ENCODE peak calls at places on chromosome 2, in seven cellular contexts. One of them, this sample, is unnamed.

GRCh38 chr2:239824866-239825704 is 200.1 kb downstream of the NDUFA10 start:
- DNase-seq in HT1080: no peak
- DNase-seq in activated naive CD8-positive, alpha-beta T cell treated with anti-CD3 and anti-CD28 coated beads, Interleukin-2, amount 50 U/mL, for 24 hours: no peak
- DNase-seq in GM12865: no peak
- DNase-seq in GDM1: no peak
- DNase-seq in EL: no peak
- DNase-seq in left ventricle myocardium inferior: peak; percentile 10
- DNase-seq in this sample: no peak

GRCh38 chr2:27596627-27597026 is 13.8 kb downstream of the ZNF512 start:
- DNase-seq in EL: no peak
- DNase-seq in activated naive CD8-positive, alpha-beta T cell treated with anti-CD3 and anti-CD28 coated beads, Interleukin-2, amount 50 U/mL, for 24 hours: no peak
- DNase-seq in GM12865: no peak
- DNase-seq in HT1080: no peak
- DNase-seq in left ventricle myocardium inferior: no peak
- DNase-seq in GDM1: no peak
- DNase-seq in this sample: peak; percentile 31

GRCh38 chr2:196951973-196952372 is 25.5 kb upstream of the PGAP1 start:
- DNase-seq in GDM1: no peak
- DNase-seq in left ventricle myocardium inferior: no peak
- DNase-seq in HT1080: no peak
- DNase-seq in GM12865: no peak
- DNase-seq in activated naive CD8-positive, alpha-beta T cell treated with anti-CD3 and anti-CD28 coated beads, Interleukin-2, amount 50 U/mL, for 24 hours: no peak
- DNase-seq in EL: no peak
- DNase-seq in this sample: no peak

GRCh38 chr2:219836647-219837177 is 209.3 kb downstream of the SLC4A3 start:
- DNase-seq in EL: peak; percentile 30
- DNase-seq in activated naive CD8-positive, alpha-beta T cell treated with anti-CD3 and anti-CD28 coated beads, Interleukin-2, amount 50 U/mL, for 24 hours: no peak
- DNase-seq in GDM1: no peak
- DNase-seq in left ventricle myocardium inferior: no peak
- DNase-seq in GM12865: peak; percentile 22
- DNase-seq in HT1080: peak; percentile 33
- DNase-seq in this sample: peak; percentile 74

GRCh38 chr2:18309188-18309587 is 251.3 kb downstream of the RDH14 start:
- DNase-seq in HT1080: no peak
- DNase-seq in left ventricle myocardium inferior: no peak
- DNase-seq in GDM1: no peak
- DNase-seq in activated naive CD8-positive, alpha-beta T cell treated with anti-CD3 and anti-CD28 coated beads, Interleukin-2, amount 50 U/mL, for 24 hours: no peak
- DNase-seq in GM12865: no peak
- DNase-seq in EL: no peak
- DNase-seq in this sample: no peak

GRCh38 chr2:120476141-120476540 is 130.2 kb downstream of the INHBB start:
- DNase-seq in EL: no peak
- DNase-seq in activated naive CD8-positive, alpha-beta T cell treated with anti-CD3 and anti-CD28 coated beads, Interleukin-2, amount 50 U/mL, for 24 hours: no peak
- DNase-seq in GDM1: no peak
- DNase-seq in HT1080: no peak
- DNase-seq in left ventricle myocardium inferior: no peak
- DNase-seq in GM12865: no peak
- DNase-seq in this sample: peak; percentile 81

GRCh38 chr2:221573430-221574230 is 1.5 kb upstream of the EPHA4 start:
- DNase-seq in GDM1: peak; percentile 35
- DNase-seq in activated naive CD8-positive, alpha-beta T cell treated with anti-CD3 and anti-CD28 coated beads, Interleukin-2, amount 50 U/mL, for 24 hours: peak; percentile 83
- DNase-seq in GM12865: peak; percentile 71
- DNase-seq in HT1080: peak; percentile 74
- DNase-seq in left ventricle myocardium inferior: peak; percentile 86
- DNase-seq in EL: peak; percentile 85
- DNase-seq in this sample: peak; percentile 76

GRCh38 chr2:216319771-216320170 is 52.5 kb downstream of the MARCHF4 start:
- DNase-seq in activated naive CD8-positive, alpha-beta T cell treated with anti-CD3 and anti-CD28 coated beads, Interleukin-2, amount 50 U/mL, for 24 hours: no peak
- DNase-seq in HT1080: peak; percentile 48
- DNase-seq in GDM1: no peak
- DNase-seq in EL: peak; percentile 64
- DNase-seq in GM12865: no peak
- DNase-seq in left ventricle myocardium inferior: no peak
- DNase-seq in this sample: no peak

GRCh38 chr2:183078163-183078466 is 432 bp upstream of the DUSP19 start:
- DNase-seq in HT1080: no peak
- DNase-seq in left ventricle myocardium inferior: no peak
- DNase-seq in activated naive CD8-positive, alpha-beta T cell treated with anti-CD3 and anti-CD28 coated beads, Interleukin-2, amount 50 U/mL, for 24 hours: no peak
- DNase-seq in GDM1: no peak
- DNase-seq in EL: no peak
- DNase-seq in GM12865: no peak
- DNase-seq in this sample: no peak

GRCh38 chr2:191183516-191183915 is 32.7 kb upstream of the STAT4 start:
- DNase-seq in EL: no peak
- DNase-seq in GM12865: no peak
- DNase-seq in activated naive CD8-positive, alpha-beta T cell treated with anti-CD3 and anti-CD28 coated beads, Interleukin-2, amount 50 U/mL, for 24 hours: no peak
- DNase-seq in left ventricle myocardium inferior: no peak
- DNase-seq in HT1080: no peak
- DNase-seq in GDM1: no peak
- DNase-seq in this sample: no peak

GRCh38 chr2:45813003-45813601 is 161.6 kb downstream of the PRKCE start:
- DNase-seq in left ventricle myocardium inferior: peak; percentile 32
- DNase-seq in HT1080: peak; percentile 44
- DNase-seq in activated naive CD8-positive, alpha-beta T cell treated with anti-CD3 and anti-CD28 coated beads, Interleukin-2, amount 50 U/mL, for 24 hours: no peak
- DNase-seq in GM12865: no peak
- DNase-seq in EL: peak; percentile 48
- DNase-seq in GDM1: no peak
- DNase-seq in this sample: no peak

GRCh38 chr2:239319261-239319661 is 81.6 kb downstream of the HDAC4 start:
- DNase-seq in HT1080: no peak
- DNase-seq in GDM1: no peak
- DNase-seq in left ventricle myocardium inferior: peak; percentile 30
- DNase-seq in GM12865: no peak
- DNase-seq in EL: peak; percentile 13
- DNase-seq in activated naive CD8-positive, alpha-beta T cell treated with anti-CD3 and anti-CD28 coated beads, Interleukin-2, amount 50 U/mL, for 24 hours: no peak
- DNase-seq in this sample: peak; percentile 69

GRCh38 chr2:85997016-85997970 is 108.4 kb downstream of the POLR1A start:
- DNase-seq in activated naive CD8-positive, alpha-beta T cell treated with anti-CD3 and anti-CD28 coated beads, Interleukin-2, amount 50 U/mL, for 24 hours: no peak
- DNase-seq in GDM1: no peak
- DNase-seq in left ventricle myocardium inferior: peak; percentile 40
- DNase-seq in EL: peak; percentile 71
- DNase-seq in HT1080: no peak
- DNase-seq in GM12865: no peak
- DNase-seq in this sample: no peak

GRCh38 chr2:34912084-34912483 is 1313.0 kb upstream of the FAM98A start:
- DNase-seq in GDM1: no peak
- DNase-seq in activated naive CD8-positive, alpha-beta T cell treated with anti-CD3 and anti-CD28 coated beads, Interleukin-2, amount 50 U/mL, for 24 hours: no peak
- DNase-seq in HT1080: no peak
- DNase-seq in EL: no peak
- DNase-seq in left ventricle myocardium inferior: no peak
- DNase-seq in GM12865: peak; percentile 42
- DNase-seq in this sample: no peak

GRCh38 chr2:12847694-12848093 is 131.0 kb downstream of the TRIB2 start:
- DNase-seq in left ventricle myocardium inferior: no peak
- DNase-seq in activated naive CD8-positive, alpha-beta T cell treated with anti-CD3 and anti-CD28 coated beads, Interleukin-2, amount 50 U/mL, for 24 hours: no peak
- DNase-seq in HT1080: no peak
- DNase-seq in GM12865: no peak
- DNase-seq in EL: no peak
- DNase-seq in GDM1: no peak
- DNase-seq in this sample: no peak

GRCh38 chr2:173050684-173051083 is 25.0 kb upstream of the MAP3K20 start:
- DNase-seq in activated naive CD8-positive, alpha-beta T cell treated with anti-CD3 and anti-CD28 coated beads, Interleukin-2, amount 50 U/mL, for 24 hours: no peak
- DNase-seq in GDM1: no peak
- DNase-seq in left ventricle myocardium inferior: no peak
- DNase-seq in EL: no peak
- DNase-seq in GM12865: no peak
- DNase-seq in HT1080: no peak
- DNase-seq in this sample: peak; percentile 22

GRCh38 chr2:238026953-238027505 is 33.8 kb upstream of the SCLY start:
- DNase-seq in HT1080: no peak
- DNase-seq in left ventricle myocardium inferior: no peak
- DNase-seq in GDM1: no peak
- DNase-seq in EL: no peak
- DNase-seq in activated naive CD8-positive, alpha-beta T cell treated with anti-CD3 and anti-CD28 coated beads, Interleukin-2, amount 50 U/mL, for 24 hours: no peak
- DNase-seq in GM12865: no peak
- DNase-seq in this sample: no peak

GRCh38 chr2:217289909-217290283 is 430.0 kb upstream of the TNP1 start:
- DNase-seq in left ventricle myocardium inferior: no peak
- DNase-seq in GDM1: no peak
- DNase-seq in activated naive CD8-positive, alpha-beta T cell treated with anti-CD3 and anti-CD28 coated beads, Interleukin-2, amount 50 U/mL, for 24 hours: no peak
- DNase-seq in HT1080: no peak
- DNase-seq in EL: peak; percentile 68
- DNase-seq in GM12865: no peak
- DNase-seq in this sample: peak; percentile 74

GRCh38 chr2:204989877-204990276 is 444.6 kb downstream of the PARD3B start:
- DNase-seq in EL: no peak
- DNase-seq in GDM1: no peak
- DNase-seq in HT1080: no peak
- DNase-seq in left ventricle myocardium inferior: no peak
- DNase-seq in GM12865: no peak
- DNase-seq in activated naive CD8-positive, alpha-beta T cell treated with anti-CD3 and anti-CD28 coated beads, Interleukin-2, amount 50 U/mL, for 24 hours: no peak
- DNase-seq in this sample: no peak

GRCh38 chr2:10547663-10548384 is 99.7 kb upstream of the ODC1 start:
- DNase-seq in activated naive CD8-positive, alpha-beta T cell treated with anti-CD3 and anti-CD28 coated beads, Interleukin-2, amount 50 U/mL, for 24 hours: no peak
- DNase-seq in left ventricle myocardium inferior: no peak
- DNase-seq in EL: no peak
- DNase-seq in GM12865: no peak
- DNase-seq in GDM1: no peak
- DNase-seq in HT1080: no peak
- DNase-seq in this sample: no peak

GRCh38 chr2:25041307-25041927 is 459 bp upstream of the EFR3B start:
- DNase-seq in GDM1: no peak
- DNase-seq in HT1080: peak; percentile 23
- DNase-seq in left ventricle myocardium inferior: peak; percentile 47
- DNase-seq in EL: peak; percentile 69
- DNase-seq in GM12865: peak; percentile 38
- DNase-seq in activated naive CD8-positive, alpha-beta T cell treated with anti-CD3 and anti-CD28 coated beads, Interleukin-2, amount 50 U/mL, for 24 hours: peak; percentile 15
- DNase-seq in this sample: peak; percentile 79

GRCh38 chr2:9739508-9739907 is 103.8 kb upstream of the TAF1B start:
- DNase-seq in activated naive CD8-positive, alpha-beta T cell treated with anti-CD3 and anti-CD28 coated beads, Interleukin-2, amount 50 U/mL, for 24 hours: peak; percentile 49
- DNase-seq in GM12865: peak; percentile 78
- DNase-seq in HT1080: no peak
- DNase-seq in GDM1: no peak
- DNase-seq in left ventricle myocardium inferior: peak; percentile 88
- DNase-seq in EL: no peak
- DNase-seq in this sample: no peak

GRCh38 chr2:169069341-169069740 is at the start of gene DHRS9:
- DNase-seq in left ventricle myocardium inferior: no peak
- DNase-seq in GDM1: no peak
- DNase-seq in HT1080: peak; percentile 91
- DNase-seq in EL: peak; percentile 85
- DNase-seq in activated naive CD8-positive, alpha-beta T cell treated with anti-CD3 and anti-CD28 coated beads, Interleukin-2, amount 50 U/mL, for 24 hours: peak; percentile 25
- DNase-seq in GM12865: no peak
- DNase-seq in this sample: peak; percentile 97

GRCh38 chr2:23549051-23549450 is 164.1 kb downstream of the KLHL29 start:
- DNase-seq in EL: no peak
- DNase-seq in GM12865: no peak
- DNase-seq in activated naive CD8-positive, alpha-beta T cell treated with anti-CD3 and anti-CD28 coated beads, Interleukin-2, amount 50 U/mL, for 24 hours: no peak
- DNase-seq in HT1080: no peak
- DNase-seq in GDM1: no peak
- DNase-seq in left ventricle myocardium inferior: no peak
- DNase-seq in this sample: no peak

GRCh38 chr2:69223759-69224494 is 163.1 kb downstream of the GFPT1 start:
- DNase-seq in EL: no peak
- DNase-seq in GM12865: no peak
- DNase-seq in activated naive CD8-positive, alpha-beta T cell treated with anti-CD3 and anti-CD28 coated beads, Interleukin-2, amount 50 U/mL, for 24 hours: no peak
- DNase-seq in left ventricle myocardium inferior: no peak
- DNase-seq in GDM1: no peak
- DNase-seq in HT1080: no peak
- DNase-seq in this sample: peak; percentile 26

GRCh38 chr2:224946911-224947310 is 95.4 kb downstream of the DOCK10 start:
- DNase-seq in GDM1: peak; percentile 48
- DNase-seq in left ventricle myocardium inferior: no peak
- DNase-seq in activated naive CD8-positive, alpha-beta T cell treated with anti-CD3 and anti-CD28 coated beads, Interleukin-2, amount 50 U/mL, for 24 hours: no peak
- DNase-seq in HT1080: peak; percentile 90
- DNase-seq in GM12865: peak; percentile 77
- DNase-seq in EL: peak; percentile 81
- DNase-seq in this sample: peak; percentile 72

GRCh38 chr2:239339726-239340654 is 60.8 kb downstream of the HDAC4 start:
- DNase-seq in GDM1: no peak
- DNase-seq in HT1080: no peak
- DNase-seq in GM12865: peak; percentile 22
- DNase-seq in EL: no peak
- DNase-seq in activated naive CD8-positive, alpha-beta T cell treated with anti-CD3 and anti-CD28 coated beads, Interleukin-2, amount 50 U/mL, for 24 hours: peak; percentile 25
- DNase-seq in left ventricle myocardium inferior: no peak
- DNase-seq in this sample: no peak

GRCh38 chr2:183840061-183840584 is 715.9 kb downstream of the NUP35 start:
- DNase-seq in GM12865: no peak
- DNase-seq in activated naive CD8-positive, alpha-beta T cell treated with anti-CD3 and anti-CD28 coated beads, Interleukin-2, amount 50 U/mL, for 24 hours: no peak
- DNase-seq in EL: no peak
- DNase-seq in left ventricle myocardium inferior: no peak
- DNase-seq in HT1080: no peak
- DNase-seq in GDM1: no peak
- DNase-seq in this sample: no peak

GRCh38 chr2:155815851-155816250 is 516.7 kb downstream of the NR4A2 start:
- DNase-seq in left ventricle myocardium inferior: no peak
- DNase-seq in HT1080: peak; percentile 52
- DNase-seq in activated naive CD8-positive, alpha-beta T cell treated with anti-CD3 and anti-CD28 coated beads, Interleukin-2, amount 50 U/mL, for 24 hours: no peak
- DNase-seq in GDM1: peak; percentile 12
- DNase-seq in GM12865: peak; percentile 60
- DNase-seq in EL: peak; percentile 6
- DNase-seq in this sample: peak; percentile 63

GRCh38 chr2:119744335-119744939 is 15.3 kb upstream of the PTPN4 start:
- DNase-seq in left ventricle myocardium inferior: no peak
- DNase-seq in HT1080: peak; percentile 82
- DNase-seq in GM12865: no peak
- DNase-seq in EL: no peak
- DNase-seq in GDM1: no peak
- DNase-seq in activated naive CD8-positive, alpha-beta T cell treated with anti-CD3 and anti-CD28 coated beads, Interleukin-2, amount 50 U/mL, for 24 hours: no peak
- DNase-seq in this sample: peak; percentile 97

GRCh38 chr2:180653481-180653880 is 326.9 kb upstream of the UBE2E3 start:
- DNase-seq in activated naive CD8-positive, alpha-beta T cell treated with anti-CD3 and anti-CD28 coated beads, Interleukin-2, amount 50 U/mL, for 24 hours: no peak
- DNase-seq in EL: no peak
- DNase-seq in left ventricle myocardium inferior: no peak
- DNase-seq in GDM1: no peak
- DNase-seq in GM12865: no peak
- DNase-seq in HT1080: no peak
- DNase-seq in this sample: no peak

GRCh38 chr2:231968820-231969219 is 7.3 kb downstream of the DIS3L2 start:
- DNase-seq in GDM1: no peak
- DNase-seq in left ventricle myocardium inferior: no peak
- DNase-seq in activated naive CD8-positive, alpha-beta T cell treated with anti-CD3 and anti-CD28 coated beads, Interleukin-2, amount 50 U/mL, for 24 hours: no peak
- DNase-seq in HT1080: no peak
- DNase-seq in EL: no peak
- DNase-seq in GM12865: no peak
- DNase-seq in this sample: no peak

This sample was measured in PC-3.